ENCODE peak calls at places on chromosomes 11 and 22, in five cellular contexts. One of them, this sample, is unnamed.

GRCh38 chr22:27718186-27719032 is 83.1 kb downstream of the MN1 start:
- DNase-seq in Karpas-422: no peak
- DNase-seq in WTC11: no peak
- DNase-seq in AG04450: peak
- DNase-seq in cardiac muscle cell: peak
- DNase-seq in this sample: no peak

GRCh38 chr22:19689408-19689807 is 24.9 kb upstream of the SEPTIN5 start:
- DNase-seq in WTC11: no peak
- DNase-seq in cardiac muscle cell: no peak
- DNase-seq in AG04450: no peak
- DNase-seq in Karpas-422: no peak
- DNase-seq in this sample: no peak

GRCh38 chr22:41550952-41551491 is 6.8 kb upstream of the POLR3H start:
- DNase-seq in Karpas-422: no peak
- DNase-seq in WTC11: no peak
- DNase-seq in AG04450: no peak
- DNase-seq in cardiac muscle cell: no peak
- DNase-seq in this sample: no peak

GRCh38 chr22:43007519-43008102 is 7.3 kb downstream of the PACSIN2 start:
- DNase-seq in AG04450: no peak
- DNase-seq in WTC11: no peak
- DNase-seq in Karpas-422: no peak
- DNase-seq in cardiac muscle cell: peak
- DNase-seq in this sample: no peak

GRCh38 chr11:110921742-110922200 is 209.5 kb upstream of the ARHGAP20 start:
- DNase-seq in WTC11: peak
- DNase-seq in Karpas-422: no peak
- DNase-seq in AG04450: peak
- DNase-seq in cardiac muscle cell: no peak
- DNase-seq in this sample: no peak

GRCh38 chr11:20035701-20036601 is 124.3 kb downstream of the DBX1 start:
- DNase-seq in Karpas-422: no peak
- DNase-seq in WTC11: no peak
- DNase-seq in AG04450: peak
- DNase-seq in cardiac muscle cell: no peak
- DNase-seq in this sample: no peak

GRCh38 chr11:18321622-18321990 is 334 bp downstream of the HPS5 start:
- DNase-seq in cardiac muscle cell: no peak
- DNase-seq in Karpas-422: peak
- DNase-seq in WTC11: no peak
- DNase-seq in AG04450: no peak
- DNase-seq in this sample: no peak

GRCh38 chr11:6635082-6635932 is 16.1 kb upstream of the TPP1 start:
- DNase-seq in AG04450: no peak
- DNase-seq in cardiac muscle cell: no peak
- DNase-seq in WTC11: no peak
- DNase-seq in Karpas-422: no peak
- DNase-seq in this sample: no peak

GRCh38 chr11:133738624-133739023 is 106.7 kb downstream of the SPATA19 start:
- DNase-seq in Karpas-422: no peak
- DNase-seq in cardiac muscle cell: no peak
- DNase-seq in AG04450: no peak
- DNase-seq in WTC11: no peak
- DNase-seq in this sample: no peak

GRCh38 chr11:13343931-13344717 is 66.5 kb downstream of the BMAL1 start:
- DNase-seq in cardiac muscle cell: peak
- DNase-seq in AG04450: peak
- DNase-seq in WTC11: peak
- DNase-seq in Karpas-422: peak
- DNase-seq in this sample: no peak

GRCh38 chr11:59807047-59807446 is 3.5 kb downstream of the MRPL16 start:
- DNase-seq in AG04450: no peak
- DNase-seq in cardiac muscle cell: no peak
- DNase-seq in WTC11: no peak
- DNase-seq in Karpas-422: no peak
- DNase-seq in this sample: no peak

GRCh38 chr11:64120951-64121569 is 44.9 kb downstream of the MACROD1 start:
- DNase-seq in cardiac muscle cell: no peak
- DNase-seq in AG04450: no peak
- DNase-seq in Karpas-422: no peak
- DNase-seq in WTC11: no peak
- DNase-seq in this sample: no peak

GRCh38 chr11:43574949-43575915 is 105.3 kb upstream of the HSD17B12 start:
- DNase-seq in WTC11: peak
- DNase-seq in cardiac muscle cell: peak
- DNase-seq in AG04450: peak
- DNase-seq in Karpas-422: no peak
- DNase-seq in this sample: no peak

GRCh38 chr11:91104237-91104636 is 881.4 kb upstream of the CHORDC1 start:
- DNase-seq in AG04450: peak
- DNase-seq in Karpas-422: no peak
- DNase-seq in cardiac muscle cell: no peak
- DNase-seq in WTC11: no peak
- DNase-seq in this sample: no peak

GRCh38 chr11:9717719-9718118 is 53.8 kb downstream of the SWAP70 start:
- DNase-seq in Karpas-422: no peak
- DNase-seq in WTC11: no peak
- DNase-seq in AG04450: no peak
- DNase-seq in cardiac muscle cell: no peak
- DNase-seq in this sample: no peak

GRCh38 chr11:73323464-73323863 is 15.4 kb downstream of the ARHGEF17 start:
- DNase-seq in cardiac muscle cell: peak
- DNase-seq in Karpas-422: no peak
- DNase-seq in WTC11: peak
- DNase-seq in AG04450: no peak
- DNase-seq in this sample: no peak

GRCh38 chr11:67546852-67547251 is 23.6 kb upstream of the CABP2 start:
- DNase-seq in cardiac muscle cell: no peak
- DNase-seq in Karpas-422: no peak
- DNase-seq in WTC11: no peak
- DNase-seq in AG04450: no peak
- DNase-seq in this sample: no peak

GRCh38 chr11:72738199-72739141 is 13.7 kb downstream of the ARAP1 start:
- DNase-seq in WTC11: no peak
- DNase-seq in AG04450: no peak
- DNase-seq in cardiac muscle cell: no peak
- DNase-seq in Karpas-422: peak
- DNase-seq in this sample: no peak

GRCh38 chr22:41949297-41949965 is 2.5 kb upstream of the CENPM start:
- DNase-seq in Karpas-422: peak
- DNase-seq in WTC11: no peak
- DNase-seq in AG04450: no peak
- DNase-seq in cardiac muscle cell: no peak
- DNase-seq in this sample: no peak

GRCh38 chr11:119860561-119861094 is 131.6 kb upstream of the NECTIN1 start:
- DNase-seq in WTC11: no peak
- DNase-seq in AG04450: no peak
- DNase-seq in cardiac muscle cell: no peak
- DNase-seq in Karpas-422: no peak
- DNase-seq in this sample: no peak

GRCh38 chr11:2589538-2589934 is 110.3 kb downstream of the KCNQ1OT1 start:
- DNase-seq in cardiac muscle cell: no peak
- DNase-seq in Karpas-422: no peak
- DNase-seq in WTC11: no peak
- DNase-seq in AG04450: no peak
- DNase-seq in this sample: no peak

GRCh38 chr11:101738494-101738893 is 154.7 kb upstream of the TRPC6 start:
- DNase-seq in Karpas-422: no peak
- DNase-seq in cardiac muscle cell: no peak
- DNase-seq in AG04450: no peak
- DNase-seq in WTC11: no peak
- DNase-seq in this sample: no peak

This sample was measured in type B pancreatic cell.